ENCODE peak calls at places on chromosomes 1 and 21, in seven cellular contexts. W, E, O, N, I, S and Z are unnamed samples.

GRCh38 chr1:12047120-12047876 is 15.8 kb upstream of the TNFRSF8 start:
- DNase-seq in W (peak; percentile 5), E (no peak), O (no peak), N (no peak), I (peak; percentile 74), S (peak; percentile 15), Z (no peak)

GRCh38 chr1:41482001-41482765 is 2.3 kb downstream of the EDN2 start:
- DNase-seq in W (no peak), E (no peak), O (no peak), N (no peak), I (no peak), S (peak; percentile 59), Z (no peak)

GRCh38 chr1:177133977-177134538 is 30.5 kb downstream of the ASTN1 start:
- DNase-seq in W (no peak), E (no peak), O (no peak), N (no peak), I (no peak), S (no peak), Z (no peak)

GRCh38 chr1:6891781-6892579 is 106.7 kb downstream of the CAMTA1 start:
- DNase-seq in W (no peak), E (no peak), O (no peak), N (no peak), I (no peak), S (no peak), Z (no peak)

GRCh38 chr1:56064705-56065104 is 514.7 kb downstream of the PLPP3 start:
- DNase-seq in W (no peak), E (peak; percentile 77), O (no peak), N (no peak), I (no peak), S (no peak), Z (no peak)

GRCh38 chr1:41436281-41437010 is 48.0 kb downstream of the EDN2 start:
- DNase-seq in W (no peak), E (no peak), O (no peak), N (no peak), I (no peak), S (no peak), Z (no peak)

GRCh38 chr1:209751627-209752231 is 4.1 kb upstream of the TRAF3IP3 start:
- DNase-seq in W (no peak), E (no peak), O (no peak), N (no peak), I (no peak), S (no peak), Z (no peak)

GRCh38 chr1:41868241-41868953 is 50.3 kb downstream of the HIVEP3 start:
- DNase-seq in W (no peak), E (no peak), O (no peak), N (no peak), I (no peak), S (no peak), Z (no peak)

GRCh38 chr21:35217504-35218060 is 168.5 kb upstream of the RUNX1 start:
- DNase-seq in W (no peak), E (peak; percentile 100), O (no peak), N (no peak), I (no peak), S (no peak), Z (no peak)

GRCh38 chr1:24748191-24749121 is 3.2 kb downstream of the CLIC4 start:
- DNase-seq in W (no peak), E (no peak), O (no peak), N (no peak), I (no peak), S (no peak), Z (no peak)

GRCh38 chr1:29264773-29265389 is 28.6 kb downstream of the PTPRU start:
- DNase-seq in W (no peak), E (no peak), O (no peak), N (no peak), I (no peak), S (no peak), Z (no peak)

GRCh38 chr1:181503130-181503810 is 20.0 kb downstream of the CACNA1E start:
- DNase-seq in W (no peak), E (no peak), O (no peak), N (peak; percentile 11), I (no peak), S (no peak), Z (no peak)

GRCh38 chr1:35111106-35111505 is 31.9 kb downstream of the ZMYM1 start:
- DNase-seq in W (no peak), E (peak; percentile 44), O (no peak), N (no peak), I (no peak), S (no peak), Z (no peak)

GRCh38 chr1:5947978-5948680 is 44.1 kb downstream of the NPHP4 start:
- DNase-seq in W (no peak), E (no peak), O (no peak), N (no peak), I (no peak), S (no peak), Z (no peak)

GRCh38 chr1:51575406-51576084 is 41.3 kb upstream of the OSBPL9 start:
- DNase-seq in W (no peak), E (no peak), O (no peak), N (no peak), I (no peak), S (no peak), Z (peak; percentile 29)

GRCh38 chr21:41396452-41397107 is 29.5 kb upstream of the MX1 start:
- DNase-seq in W (no peak), E (peak; percentile 75), O (no peak), N (no peak), I (no peak), S (no peak), Z (no peak)

GRCh38 chr1:115980998-115981993 is 5.0 kb downstream of the SLC22A15 start:
- DNase-seq in W (no peak), E (peak; percentile 55), O (peak; percentile 25), N (peak; percentile 23), I (peak; percentile 10), S (no peak), Z (peak; percentile 69)

GRCh38 chr1:33429846-33430750 is 797 bp downstream of the PHC2 start:
- DNase-seq in W (no peak), E (no peak), O (peak; percentile 48), N (peak; percentile 65), I (peak; percentile 12), S (no peak), Z (no peak)

GRCh38 chr21:36155603-36156338 is 853 bp upstream of the DOP1B start:
- DNase-seq in W (no peak), E (peak; percentile 82), O (no peak), N (no peak), I (no peak), S (no peak), Z (no peak)

GRCh38 chr21:33286600-33287456 is 20.7 kb downstream of the IL10RB start:
- DNase-seq in W (no peak), E (peak; percentile 66), O (no peak), N (peak; percentile 81), I (no peak), S (no peak), Z (no peak)

GRCh38 chr1:94725566-94725965 is 94.6 kb upstream of the SLC44A3 start:
- DNase-seq in W (no peak), E (no peak), O (no peak), N (no peak), I (no peak), S (no peak), Z (no peak)

GRCh38 chr1:63861055-63861691 is 87.4 kb downstream of the ROR1 start:
- DNase-seq in W (no peak), E (no peak), O (no peak), N (no peak), I (no peak), S (no peak), Z (no peak)

GRCh38 chr1:11157867-11158266 is 31.3 kb upstream of the ANGPTL7 start:
- DNase-seq in W (no peak), E (no peak), O (no peak), N (peak; percentile 21), I (no peak), S (no peak), Z (no peak)

GRCh38 chr1:238406098-238406497 is 515.4 kb upstream of the ZP4 start:
- DNase-seq in W (no peak), E (no peak), O (no peak), N (no peak), I (no peak), S (no peak), Z (no peak)

GRCh38 chr1:19229229-19229628 is 19.2 kb upstream of the UBR4 start:
- DNase-seq in W (no peak), E (no peak), O (no peak), N (no peak), I (no peak), S (no peak), Z (no peak)

GRCh38 chr21:28431527-28432200 is 561.0 kb downstream of the LTN1 start:
- DNase-seq in W (no peak), E (no peak), O (no peak), N (no peak), I (no peak), S (no peak), Z (no peak)

GRCh38 chr1:96688737-96689136 is 32.8 kb upstream of the PTBP2 start:
- DNase-seq in W (no peak), E (no peak), O (no peak), N (no peak), I (no peak), S (no peak), Z (no peak)

GRCh38 chr1:55584521-55585401 is 369.6 kb upstream of the USP24 start:
- DNase-seq in W (no peak), E (no peak), O (no peak), N (no peak), I (no peak), S (no peak), Z (no peak)

GRCh38 chr1:167345386-167345733 is 124.7 kb downstream of the POU2F1 start:
- DNase-seq in W (no peak), E (no peak), O (no peak), N (no peak), I (no peak), S (no peak), Z (no peak)

GRCh38 chr1:18913065-18913502 is 10.7 kb upstream of the ALDH4A1 start:
- DNase-seq in W (peak; percentile 62), E (no peak), O (peak; percentile 90), N (peak; percentile 84), I (peak; percentile 83), S (peak; percentile 84), Z (peak; percentile 94)